ENCODE peak calls at places on chromosomes 13 and 19, in four cellular contexts. R is upper lobe of left lung; O is naive thymus-derived CD4-positive, alpha-beta T cell; G is gastrocnemius medialis. D is an unnamed sample.

GRCh38 chr13:21668665-21669599 is 1.9 kb upstream of the FGF9 start:
- DNase-seq in G (no peak), R (peak; percentile 54), O (peak; percentile 40), D (no peak)

GRCh38 chr13:63190742-63191141 is 1775.1 kb upstream of the PCDH20 start:
- DNase-seq in O (no peak), R (no peak), G (no peak), D (no peak)

GRCh38 chr13:49625392-49626137 is 2.7 kb upstream of the ARL11 start:
- DNase-seq in O (no peak), G (no peak), R (peak; percentile 62), D (no peak)

GRCh38 chr13:43473437-43473836 is 313.3 kb downstream of the ENOX1 start:
- DNase-seq in G (no peak), O (no peak), R (no peak), D (no peak)

GRCh38 chr13:62357887-62358645 is 942.4 kb upstream of the PCDH20 start:
- DNase-seq in R (no peak), O (no peak), G (no peak), D (peak; percentile 82)

GRCh38 chr19:5694952-5695648 is 5.0 kb downstream of the RPL36 start:
- DNase-seq in G (no peak), O (no peak), R (no peak), D (no peak)

GRCh38 chr13:41401371-41401770 is 56.0 kb upstream of the RGCC start:
- DNase-seq in O (no peak), G (no peak), R (no peak), D (peak; percentile 44)

GRCh38 chr13:91747164-91747563 is 348.7 kb downstream of the GPC5 start:
- DNase-seq in G (no peak), O (no peak), R (no peak), D (no peak)

GRCh38 chr19:9597027-9597426 is 12.7 kb upstream of the ZNF121 start:
- DNase-seq in R (no peak), O (no peak), G (no peak), D (no peak)

GRCh38 chr13:100314132-100314910 is 225.4 kb downstream of the PCCA start:
- DNase-seq in O (no peak), R (no peak), G (no peak), D (no peak)

GRCh38 chr13:109333893-109334651 is 452.3 kb downstream of the IRS2 start:
- DNase-seq in R (no peak), G (no peak), O (no peak), D (no peak)

GRCh38 chr13:37945651-37946575 is 76.3 kb upstream of the TRPC4 start:
- DNase-seq in O (no peak), R (no peak), G (no peak), D (no peak)

GRCh38 chr19:41359741-41360140 is 4.2 kb downstream of the B9D2 start:
- DNase-seq in R (no peak), G (no peak), O (no peak), D (no peak)

GRCh38 chr13:42794572-42795275 is 13.3 kb downstream of the FAM216B start:
- DNase-seq in R (no peak), G (no peak), O (no peak), D (no peak)

GRCh38 chr13:110123041-110123809 is 183.7 kb downstream of the COL4A1 start:
- DNase-seq in G (no peak), O (no peak), R (no peak), D (no peak)

DNA sequence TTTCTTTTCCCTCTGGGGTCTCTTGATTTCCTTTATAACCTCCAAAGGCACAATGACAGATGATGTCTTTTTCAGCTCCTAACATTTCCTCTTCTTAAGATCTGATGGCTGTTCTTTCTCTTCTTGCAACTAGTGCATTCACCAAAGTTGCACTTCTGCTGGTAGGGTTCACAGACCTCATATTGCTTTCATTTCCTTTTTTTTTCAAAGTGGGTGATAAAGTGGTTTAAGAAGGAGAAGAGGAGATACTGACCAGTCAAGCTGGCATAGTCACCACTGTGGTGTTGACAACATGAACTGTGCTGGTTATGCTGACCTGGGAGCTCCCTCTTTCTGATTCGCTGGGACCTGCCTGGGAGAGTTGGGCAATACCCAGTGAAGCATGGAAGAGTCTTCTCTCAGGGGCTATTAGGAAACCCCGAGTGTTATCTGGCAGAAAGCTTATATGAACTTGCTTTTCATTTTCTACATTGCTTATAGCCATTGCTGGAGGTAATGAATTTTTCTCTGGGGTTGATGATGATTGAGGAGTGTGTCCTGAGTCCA is 222.9 kb downstream of the SLITRK5 start:
- DNase-seq in G (no peak), O (no peak), R (no peak), D (no peak)
- H3K27me3 ChIP-seq in G (no peaks in the 10 kb centered on the region), O (no peaks in the 10 kb centered on the region), R (no peaks in the 10 kb centered on the region), D (no peaks in the 10 kb centered on the region)

GRCh38 chr13:111336666-111337065 is 16.2 kb downstream of the TEX29 start:
- DNase-seq in O (no peak), R (no peak), G (no peak), D (no peak)
- H3K4me3 ChIP-seq in O (no peak overlapping the region), R (no peak overlapping the region), G (no peak overlapping the region), D (no peak overlapping the region)

GRCh38 chr19:53909471-53910169 is 542 bp downstream of the CACNG7 start:
- DNase-seq in G (no peak), R (no peak), O (no peak), D (no peak)

GRCh38 chr19:53907690-53908089 is 1.4 kb upstream of the CACNG7 start:
- DNase-seq in R (no peak), O (peak; percentile 10), G (no peak), D (no peak)

GRCh38 chr19:53908106-53908932 is 759 bp upstream of the CACNG7 start:
- DNase-seq in R (peak; percentile 74), O (peak; percentile 32), G (no peak), D (peak; percentile 59)

GRCh38 chr19:53908933-53909415 is at the start of gene CACNG7:
- DNase-seq in G (no peak), O (no peak), R (no peak), D (peak; percentile 67)

GRCh38 chr19:53910170-53910518 is 1.1 kb downstream of the CACNG7 start:
- DNase-seq in O (no peak), R (no peak), G (no peak), D (no peak)
- H3K27me3 ChIP-seq in O (peaks cover 3% of the 10 kb centered on the region), R (peaks cover 5% of the 10 kb centered on the region), G (peaks cover 69% of the 10 kb centered on the region), D (peaks cover 12% of the 10 kb centered on the region)

GRCh38 chr13:106246237-106246636 is 289.2 kb downstream of the EFNB2 start:
- DNase-seq in G (no peak), R (no peak), O (no peak), D (no peak)

GRCh38 chr13:106243011-106243410 is 292.5 kb downstream of the EFNB2 start:
- DNase-seq in O (no peak), G (no peak), R (no peak), D (no peak)

GRCh38 chr13:106241974-106242373 is 293.5 kb downstream of the EFNB2 start:
- DNase-seq in R (no peak), O (no peak), G (no peak), D (no peak)

GRCh38 chr13:106238690-106239089 is 296.8 kb downstream of the EFNB2 start:
- DNase-seq in G (no peak), R (no peak), O (no peak), D (no peak)

DNA sequence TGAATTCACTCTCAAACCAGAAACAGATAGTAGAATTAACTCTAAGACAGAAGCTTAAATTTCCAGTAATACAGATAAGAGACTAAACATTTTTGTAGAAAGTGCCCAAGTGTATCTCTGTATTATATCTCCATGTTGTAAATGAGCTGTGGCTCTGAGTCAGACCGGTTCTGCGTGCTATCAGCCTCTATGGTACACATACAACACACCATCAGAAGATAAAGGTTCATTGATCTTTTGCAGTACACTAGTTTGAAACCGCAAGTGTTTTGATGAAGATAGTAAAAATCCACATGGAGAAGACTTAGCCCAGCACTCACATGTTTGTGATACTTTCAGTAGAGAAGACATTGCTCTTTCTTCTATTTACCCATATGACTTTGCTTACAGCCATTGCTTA is 292.9 kb downstream of the EFNB2 start:
- DNase-seq in O (no peak), G (no peak), R (no peak), D (no peak)
- H3K4me3 ChIP-seq in O (no peak overlapping the region), G (no peak overlapping the region), R (no peak overlapping the region), D (no peak overlapping the region)

DNA sequence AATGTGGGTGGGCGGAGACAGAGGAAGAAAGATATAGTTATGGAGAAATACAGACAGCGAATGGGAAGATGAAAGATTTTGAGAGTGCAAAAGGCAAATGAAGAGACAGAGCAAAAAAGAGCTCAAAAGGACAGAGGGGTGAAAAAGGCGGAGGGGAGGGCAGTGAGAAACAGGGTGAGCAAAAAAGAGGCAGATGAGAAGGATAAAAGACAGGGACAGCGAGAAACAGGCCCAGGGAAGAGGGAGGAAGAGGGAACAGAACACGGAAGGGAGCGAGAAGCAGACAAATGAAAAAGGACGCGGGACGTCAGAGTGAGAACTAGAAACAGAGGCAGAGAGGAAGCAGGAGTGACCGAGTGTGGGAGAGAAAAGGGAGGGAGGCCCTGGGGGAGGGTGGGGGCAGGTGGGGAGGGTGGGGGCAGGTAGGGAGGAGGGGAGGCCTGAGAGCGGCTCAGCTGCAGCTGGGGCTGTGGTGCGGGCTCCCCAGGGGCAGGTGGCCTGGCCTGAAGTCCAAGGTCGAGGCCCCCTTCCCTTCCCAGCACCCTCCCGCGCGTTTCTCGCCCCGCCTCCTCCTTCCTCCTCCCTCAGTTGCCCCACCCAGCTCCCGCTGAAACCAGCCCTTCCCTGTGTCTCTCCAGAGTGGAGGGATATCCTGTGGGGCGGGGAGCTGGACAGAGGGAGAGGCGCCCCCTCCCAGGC is 2.9 kb downstream of the KLK1 start:
- DNase-seq in G (no peak), O (no peak), R (no peak), D (no peak)
- H3K27me3 ChIP-seq in G (peaks cover 59% of the 10 kb centered on the region), O (no peaks in the 10 kb centered on the region), R (no peaks in the 10 kb centered on the region), D (peaks cover 3% of the 10 kb centered on the region)

D was measured in HAP-1.